ENCODE peak calls at places on chromosomes 7 and 10, in six cellular contexts. J is stomach, P is upper lobe of left lung, L is Panc1, V is PC-3, O is lower lobe of right lung. S is an unnamed sample.

GRCh38 chr7:102425639-102426267 is 7.6 kb upstream of the ORAI2 start:
- DNase-seq in J (peak; percentile 63), P (peak; percentile 82), L (no peak), V (no peak), O (peak; percentile 84), S (peak; percentile 98)

GRCh38 chr7:113331155-113331898 is 213.0 kb upstream of the SMIM30 start:
- DNase-seq in J (no peak), P (no peak), L (no peak), V (no peak), O (no peak), S (peak; percentile 51)

GRCh38 chr10:124693801-124694416 is 50.3 kb downstream of the FAM53B start:
- DNase-seq in J (no peak), P (no peak), L (no peak), V (no peak), O (no peak), S (peak; percentile 56)

GRCh38 chr10:78194539-78195402 is 161.1 kb downstream of the RPS24 start:
- DNase-seq in J (no peak), P (no peak), L (no peak), V (peak; percentile 64), O (no peak), S (no peak)

GRCh38 chr7:117011419-117012260 is 58.3 kb downstream of the ST7 start:
- DNase-seq in J (no peak), P (no peak), L (no peak), V (no peak), O (no peak), S (no peak)

GRCh38 chr10:127048630-127049029 is 143.4 kb downstream of the DOCK1 start:
- DNase-seq in J (no peak), P (no peak), L (no peak), V (no peak), O (no peak), S (no peak)

GRCh38 chr7:75966209-75966961 is 28.0 kb downstream of the TMEM120A start:
- DNase-seq in J (no peak), P (no peak), L (no peak), V (no peak), O (no peak), S (peak; percentile 59)

GRCh38 chr7:115357213-115357999 is 435.5 kb downstream of the MDFIC start:
- DNase-seq in J (no peak), P (no peak), L (no peak), V (no peak), O (no peak), S (no peak)

GRCh38 chr7:114820993-114821945 is 100.6 kb upstream of the MDFIC start:
- DNase-seq in J (no peak), P (no peak), L (no peak), V (no peak), O (no peak), S (no peak)

GRCh38 chr7:146112755-146113154 is 3.8 kb upstream of the CNTNAP2 start:
- DNase-seq in J (no peak), P (no peak), L (no peak), V (no peak), O (no peak), S (no peak)

GRCh38 chr10:76723781-76724336 is 913.7 kb downstream of the KCNMA1 start:
- DNase-seq in J (no peak), P (no peak), L (no peak), V (no peak), O (no peak), S (no peak)

GRCh38 chr10:122478971-122479370 is 17.6 kb downstream of the HTRA1 start:
- DNase-seq in J (no peak), P (no peak), L (no peak), V (no peak), O (no peak), S (no peak)

GRCh38 chr7:152512711-152513110 is 76.9 kb upstream of the KMT2C start:
- DNase-seq in J (no peak), P (no peak), L (no peak), V (peak; percentile 7), O (no peak), S (no peak)

GRCh38 chr7:27188666-27189559 is 3.9 kb upstream of the HOXA11 start:
- DNase-seq in J (peak; percentile 28), P (no peak), L (no peak), V (peak; percentile 86), O (no peak), S (no peak)

GRCh38 chr7:136030867-136031318 is 53.7 kb upstream of the MTPN start:
- DNase-seq in J (no peak), P (no peak), L (no peak), V (peak; percentile 77), O (no peak), S (no peak)

GRCh38 chr7:97407106-97407505 is 289.6 kb downstream of the SDHAF3 start:
- DNase-seq in J (no peak), P (no peak), L (no peak), V (no peak), O (no peak), S (no peak)

GRCh38 chr7:97405842-97406241 is 288.3 kb downstream of the SDHAF3 start:
- DNase-seq in J (no peak), P (no peak), L (no peak), V (no peak), O (no peak), S (no peak)

DNA sequence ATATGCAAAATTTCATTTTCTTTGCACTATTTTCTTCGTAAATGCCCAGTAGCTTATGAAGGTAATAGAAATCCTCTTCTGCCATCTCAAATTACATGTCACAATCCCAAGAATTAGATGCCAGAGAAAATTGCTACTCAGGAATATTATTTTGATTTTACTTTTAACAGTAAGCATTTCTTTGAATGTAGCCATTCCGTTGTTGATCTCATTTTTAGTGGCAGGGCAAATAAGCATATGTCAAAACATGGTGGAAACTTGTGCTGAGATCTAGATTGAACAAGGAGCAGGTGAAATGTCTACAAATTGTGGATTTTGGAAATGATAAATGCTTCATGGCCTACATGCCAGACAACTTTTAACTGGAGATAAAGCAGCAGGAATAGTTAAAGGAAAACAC is 291.8 kb downstream of the SDHAF3 start:
- DNase-seq in J (no peak), P (no peak), L (no peak), V (no peak), O (no peak), S (no peak)
- H3K9me3 ChIP-seq in J (no peaks in the 10 kb centered on the region), P (no peaks in the 10 kb centered on the region), L (no peaks in the 10 kb centered on the region), V (no peaks in the 10 kb centered on the region), O (no peaks in the 10 kb centered on the region), S (no peaks in the 10 kb centered on the region)

GRCh38 chr10:22489467-22489866 is 144.2 kb downstream of the SPAG6 start:
- DNase-seq in J (no peak), P (no peak), L (no peak), V (no peak), O (no peak), S (no peak)
- H3K27ac ChIP-seq in J (no peak overlapping the region), P (no peak overlapping the region), L (no peak overlapping the region), V (no peak overlapping the region), O (no peak overlapping the region), S (no peak overlapping the region)

GRCh38 chr10:117092386-117092785 is 45.7 kb downstream of the VAX1 start:
- DNase-seq in J (no peak), P (no peak), L (no peak), V (no peak), O (no peak), S (no peak)
- H3K9me3 ChIP-seq in J (no peaks in the 10 kb centered on the region), P (no peaks in the 10 kb centered on the region), L (no peaks in the 10 kb centered on the region), V (no peaks in the 10 kb centered on the region), O (no peaks in the 10 kb centered on the region), S (no peaks in the 10 kb centered on the region)

GRCh38 chr10:11192304-11193018 is 174.8 kb downstream of the CELF2 start:
- DNase-seq in J (no peak), P (peak; percentile 47), L (no peak), V (no peak), O (peak; percentile 70), S (no peak)

GRCh38 chr10:11195017-11195586 is 177.4 kb downstream of the CELF2 start:
- DNase-seq in J (no peak), P (no peak), L (no peak), V (no peak), O (no peak), S (no peak)

GRCh38 chr10:11191673-11192072 is 174.0 kb downstream of the CELF2 start:
- DNase-seq in J (no peak), P (no peak), L (no peak), V (no peak), O (no peak), S (no peak)

GRCh38 chr10:11186330-11186729 is 168.7 kb downstream of the CELF2 start:
- DNase-seq in J (no peak), P (no peak), L (no peak), V (no peak), O (no peak), S (no peak)

DNA sequence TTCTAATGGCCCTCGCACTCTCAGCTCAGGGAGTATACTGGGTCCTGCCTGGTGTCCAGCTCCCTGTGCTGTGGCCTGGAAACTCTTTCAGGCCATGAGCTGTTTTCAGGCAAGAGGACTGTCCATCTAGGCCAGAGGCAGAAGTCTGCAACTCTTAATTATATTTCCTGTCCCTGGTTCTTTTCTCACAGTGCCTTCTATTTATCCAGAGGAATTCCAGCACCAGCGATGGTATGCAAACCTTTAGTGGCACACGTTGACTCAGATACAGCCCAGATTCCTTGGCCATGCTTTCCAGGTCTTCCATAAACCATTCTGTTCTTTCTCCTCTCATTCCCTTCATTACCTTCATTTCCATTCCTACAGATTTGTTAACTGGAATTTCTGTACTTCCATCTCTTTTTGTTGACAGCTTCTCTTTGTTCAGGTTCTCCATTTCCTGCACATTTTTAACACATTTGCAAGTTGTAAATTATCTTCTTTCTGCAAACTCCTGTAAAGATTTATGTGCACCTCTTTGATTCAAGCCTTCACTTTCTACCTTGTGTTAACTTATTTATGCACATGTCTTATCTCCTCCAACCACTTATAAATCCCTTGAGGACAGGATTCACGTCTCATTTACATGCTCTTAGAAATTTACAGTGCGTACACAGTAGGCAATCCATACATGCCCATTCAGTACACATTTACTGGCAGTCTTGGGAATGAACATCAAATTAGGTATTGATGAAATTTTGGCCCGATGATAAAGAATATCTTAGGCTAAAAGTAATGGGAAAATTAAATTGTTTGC is 172.1 kb downstream of the CELF2 start:
- DNase-seq in J (no peak), P (no peak), L (no peak), V (no peak), O (no peak), S (no peak)
- H3K27ac ChIP-seq in J (no peak overlapping the region), P (no peak overlapping the region), L (no peak overlapping the region), V (no peak overlapping the region), O (no peak overlapping the region), S (no peak overlapping the region)

S was measured in spleen.